ENCODE peak calls at places on chromosomes 5 and 9, in four cellular contexts. K is GM23338; C is tibial artery; M is activated CD8-positive, alpha-beta T cell treated with anti-CD3 and anti-CD28 coated beads for 36 hours. J is an unnamed sample.

GRCh38 chr5:60196382-60197113 is 303.0 kb upstream of the PDE4D start:
- DNase-seq in K (no peak), C (peak; percentile 49), M (no peak), J (peak; percentile 86)

GRCh38 chr9:83005963-83006362 is 57.0 kb downstream of the RASEF start:
- DNase-seq in K (no peak), C (no peak), M (no peak), J (no peak)

GRCh38 chr5:17305024-17305423 is 87.6 kb downstream of the BASP1 start:
- DNase-seq in K (no peak), C (no peak), M (no peak), J (no peak)

GRCh38 chr9:107239474-107239873 is 43.6 kb upstream of the RAD23B start:
- DNase-seq in K (no peak), C (no peak), M (no peak), J (no peak)

GRCh38 chr5:74336286-74336685 is 304.2 kb downstream of the ENC1 start:
- DNase-seq in K (peak; percentile 57), C (no peak), M (no peak), J (no peak)

GRCh38 chr9:87271696-87272477 is 225.8 kb upstream of the DAPK1 start:
- DNase-seq in K (no peak), C (no peak), M (no peak), J (no peak)

GRCh38 chr9:34500623-34501267 is 22.0 kb downstream of the ENHO start:
- DNase-seq in K (peak; percentile 80), C (peak; percentile 44), M (peak; percentile 84), J (no peak)

GRCh38 chr5:149956685-149957084 is 3.9 kb upstream of the SLC26A2 start:
- DNase-seq in K (no peak), C (no peak), M (no peak), J (no peak)

GRCh38 chr5:4036861-4037260 is 441.2 kb downstream of the IRX1 start:
- DNase-seq in K (no peak), C (no peak), M (no peak), J (no peak)

GRCh38 chr9:71767421-71768321 is 642 bp downstream of the CEMIP2 start:
- DNase-seq in K (peak; percentile 67), C (no peak), M (peak; percentile 44), J (no peak)

GRCh38 chr5:17252543-17252942 is 35.1 kb downstream of the BASP1 start:
- DNase-seq in K (no peak), C (no peak), M (no peak), J (no peak)

GRCh38 chr9:31519011-31519410 is 865.4 kb upstream of the ACO1 start:
- DNase-seq in K (peak; percentile 45), C (no peak), M (peak; percentile 79), J (no peak)

GRCh38 chr9:86713456-86713855 is 233.8 kb downstream of the GAS1 start:
- DNase-seq in K (no peak), C (no peak), M (no peak), J (no peak)

GRCh38 chr5:149133795-149134777 is 7.2 kb upstream of the ABLIM3 start:
- DNase-seq in K (no peak), C (peak; percentile 59), M (no peak), J (no peak)

GRCh38 chr5:143200781-143201398 is 202.6 kb downstream of the NR3C1 start:
- DNase-seq in K (no peak), C (peak; percentile 33), M (no peak), J (no peak)

GRCh38 chr5:164336906-164337305 is 831.5 kb downstream of the MAT2B start:
- DNase-seq in K (no peak), C (no peak), M (no peak), J (no peak)

GRCh38 chr5:138702166-138702826 is 50.9 kb upstream of the CTNNA1 start:
- DNase-seq in K (no peak), C (no peak), M (no peak), J (no peak)

DNA sequence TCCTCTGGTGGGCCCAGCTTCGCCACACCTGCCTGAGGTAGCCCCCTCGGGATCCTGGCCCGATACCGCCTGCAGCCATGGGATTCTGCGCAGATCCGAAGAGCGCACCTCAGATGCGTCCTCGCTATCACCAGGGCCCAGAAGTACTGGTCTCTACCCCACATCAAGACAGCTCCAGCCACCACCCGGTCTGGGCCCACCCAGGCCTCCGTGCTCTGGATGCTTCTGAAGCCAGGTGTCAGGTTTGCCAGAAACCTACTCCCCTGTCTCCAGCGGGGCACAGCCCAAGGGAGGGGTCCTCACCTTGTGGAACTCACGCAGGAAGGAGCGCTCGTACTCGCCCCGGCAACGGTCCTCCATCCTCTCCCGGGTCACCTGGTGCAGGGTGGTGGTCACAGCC is 2.4 kb downstream of the ANAPC2 start:
- DNase-seq in K (no peak), C (no peak), M (no peak), J (no peak)
- TF ChIP-seq CTCF in K (no peak), C (no peak), M (no peak), J (no peak)

GRCh38 chr9:90458485-90458884 is 184.1 kb downstream of the DIRAS2 start:
- DNase-seq in K (peak; percentile 53), C (no peak), M (no peak), J (no peak)
- TF ChIP-seq CTCF in K (peak; percentile 39), C (no peak), M (no peak), J (no peak)

DNA sequence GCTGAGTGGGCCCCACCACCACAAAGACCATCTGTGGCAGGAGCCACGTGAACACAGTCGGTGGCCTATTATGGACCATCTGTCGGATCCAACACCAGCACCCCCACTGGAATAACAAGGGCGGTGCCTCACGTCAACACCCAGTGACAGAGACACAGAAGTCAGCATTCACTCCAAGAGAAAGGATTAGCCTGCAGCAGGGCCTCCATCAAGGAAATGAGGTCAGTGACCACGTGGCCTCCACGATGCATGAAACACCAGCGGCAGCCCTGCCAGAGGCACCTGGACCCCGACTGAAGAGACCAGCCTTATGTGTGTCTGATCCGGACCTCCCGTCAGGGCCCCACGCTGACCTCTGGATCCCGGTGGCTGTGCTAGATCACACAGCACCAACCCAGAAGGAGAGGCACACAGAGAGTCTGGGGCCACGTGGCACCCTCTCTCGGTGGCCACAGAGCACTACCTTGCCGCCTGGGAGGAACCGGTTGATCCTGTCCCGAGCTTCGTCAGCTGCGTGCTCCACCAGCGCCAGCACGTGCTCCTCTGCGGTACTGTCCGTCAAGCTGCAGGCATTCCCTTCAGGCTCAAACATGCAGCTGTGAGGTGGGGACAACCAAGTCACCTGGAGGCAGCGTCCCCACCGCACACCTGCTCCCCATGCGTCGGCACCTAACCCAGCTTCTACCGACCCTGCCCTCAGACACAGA is 9.0 kb downstream of the BRD9 start:
- DNase-seq in K (no peak), C (no peak), M (no peak), J (no peak)
- TF ChIP-seq CTCF in K (no peak), C (no peak), M (no peak), J (no peak)

GRCh38 chr5:158876263-158876942 is 223.3 kb downstream of the EBF1 start:
- DNase-seq in K (no peak), C (no peak), M (no peak), J (no peak)
- TF ChIP-seq CTCF in K (no peak), C (no peak), M (no peak), J (no peak)

GRCh38 chr9:88646539-88646938 is 111.6 kb downstream of the NXNL2 start:
- DNase-seq in K (no peak), C (no peak), M (no peak), J (no peak)

GRCh38 chr9:88653926-88654325 is 118.9 kb downstream of the NXNL2 start:
- DNase-seq in K (no peak), C (no peak), M (no peak), J (no peak)

GRCh38 chr9:88657893-88658292 is 122.9 kb downstream of the NXNL2 start:
- DNase-seq in K (no peak), C (no peak), M (no peak), J (no peak)

GRCh38 chr9:88652876-88653275 is 117.9 kb downstream of the NXNL2 start:
- DNase-seq in K (no peak), C (no peak), M (no peak), J (no peak)

GRCh38 chr9:88651682-88652633 is 117.0 kb downstream of the NXNL2 start:
- DNase-seq in K (no peak), C (peak; percentile 93), M (no peak), J (no peak)
- TF ChIP-seq CTCF in K (no peak), C (peak; percentile 44), M (no peak), J (no peak)

DNA sequence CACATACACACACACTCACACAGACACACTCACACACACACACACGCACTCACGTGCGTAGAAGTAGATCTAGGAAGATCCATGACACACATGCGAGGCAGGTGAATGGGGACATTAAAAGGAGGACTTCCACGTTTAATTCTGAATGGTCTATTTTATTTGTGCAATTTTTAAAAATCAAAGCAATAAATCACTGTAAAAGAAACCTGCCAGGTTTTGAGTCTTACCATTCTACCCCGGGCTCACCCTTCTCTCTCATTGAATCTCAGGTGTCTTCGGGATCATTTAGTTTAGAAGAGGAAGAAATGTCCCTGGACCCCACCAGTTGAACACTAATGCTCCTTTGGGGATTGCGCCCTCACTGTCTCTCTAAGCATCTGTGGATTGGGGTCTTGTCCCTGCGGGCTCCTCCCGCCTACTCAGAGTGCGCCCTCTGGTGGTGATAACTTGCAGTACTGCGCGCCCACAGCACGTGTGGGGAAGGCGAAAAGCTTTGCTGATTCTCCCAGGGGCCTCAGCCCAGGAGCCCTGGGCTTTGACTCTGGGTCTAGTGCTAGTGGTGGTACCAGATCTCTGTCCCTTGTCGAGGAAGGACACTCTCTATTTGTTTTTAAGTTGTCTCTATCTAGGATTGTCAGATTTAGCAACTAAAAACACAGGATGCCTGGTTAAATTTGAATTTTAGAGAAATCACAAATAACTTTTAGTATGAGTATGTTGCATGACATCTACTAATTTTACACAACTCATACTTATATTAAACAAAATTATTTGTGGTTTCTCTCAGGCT is 34.8 kb downstream of the BOD1 start:
- DNase-seq in K (peak; percentile 89), C (no peak), M (peak; percentile 67), J (peak; percentile 54)
- TF ChIP-seq CTCF in K (peak; percentile 96), C (peak; percentile 59), M (peak; percentile 75), J (peak; percentile 86)

DNA sequence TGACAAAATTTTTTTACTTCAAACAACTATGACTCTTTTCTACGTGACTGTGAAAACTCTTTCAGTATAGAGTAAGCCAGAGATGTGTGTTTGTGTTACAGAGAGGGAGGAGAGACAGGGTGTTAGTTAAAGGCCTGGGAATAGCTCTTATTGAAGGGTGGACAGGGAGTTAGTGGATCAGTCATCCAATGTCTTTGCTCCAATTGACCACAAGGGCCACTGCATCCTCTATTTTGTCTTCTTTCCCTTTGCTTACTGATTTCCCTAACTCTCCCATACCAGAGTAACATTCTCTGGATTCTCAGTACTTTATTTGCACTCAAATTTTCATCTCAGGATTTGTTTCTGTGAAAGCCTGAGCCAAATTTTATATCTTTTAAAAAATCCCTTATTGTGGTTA is 920.3 kb downstream of the CDH18 start:
- DNase-seq in K (peak; percentile 19), C (no peak), M (no peak), J (no peak)
- TF ChIP-seq CTCF in K (peak; percentile 25), C (no peak), M (no peak), J (no peak)